ENCODE peak calls at places on chromosome 12, in four cellular contexts. I is HepG2, K is WTC11, F is K562. D is an unnamed sample.

GRCh38 chr12:1629338-1630080 is 478 bp downstream of the WNT5B start:
- DNase-seq in I (peak), K (peak), F (no peak), D (no peak)

GRCh38 chr12:115108129-115109100 is 424.4 kb upstream of the TBX3 start:
- DNase-seq in I (no peak), K (no peak), F (no peak), D (no peak)

GRCh38 chr12:65606008-65606766 is 218.1 kb upstream of the HMGA2 start:
- DNase-seq in I (no peak), K (no peak), F (peak), D (no peak)

GRCh38 chr12:113912761-113913295 is 53.3 kb downstream of the RBM19 start:
- DNase-seq in I (peak), K (peak), F (peak), D (peak)

GRCh38 chr12:56565510-56566101 is 44.0 kb downstream of the RBMS2 start:
- DNase-seq in I (peak), K (peak), F (peak), D (peak)

GRCh38 chr12:59820594-59821011 is 224.8 kb downstream of the SLC16A7 start:
- DNase-seq in I (no peak), K (no peak), F (no peak), D (no peak)

GRCh38 chr12:121467638-121468403 is 67.9 kb downstream of the RNF34 start:
- DNase-seq in I (no peak), K (peak), F (no peak), D (peak)

GRCh38 chr12:62305778-62306177 is 45.6 kb downstream of the USP15 start:
- DNase-seq in I (no peak), K (no peak), F (no peak), D (no peak)

GRCh38 chr12:54052745-54053624 is 650 bp upstream of the HOXC4 start:
- DNase-seq in I (no peak), K (peak), F (no peak), D (no peak)

GRCh38 chr12:57583008-57583831 is 7.8 kb upstream of the PIP4K2C start:
- DNase-seq in I (peak), K (peak), F (peak), D (peak)

GRCh38 chr12:53287741-53288216 is 7.6 kb upstream of the PFDN5 start:
- DNase-seq in I (peak), K (peak), F (peak), D (peak)

GRCh38 chr12:50600364-50600763 is 95.6 kb downstream of the DIP2B start:
- DNase-seq in I (no peak), K (no peak), F (no peak), D (no peak)

GRCh38 chr12:128754275-128754674 is 69.5 kb downstream of the SLC15A4 start:
- DNase-seq in I (no peak), K (no peak), F (no peak), D (no peak)

GRCh38 chr12:78192979-78193378 is 362.3 kb downstream of the NAV3 start:
- DNase-seq in I (no peak), K (no peak), F (no peak), D (no peak)

GRCh38 chr12:11664101-11664500 is 14.6 kb downstream of the ETV6 start:
- DNase-seq in I (no peak), K (no peak), F (no peak), D (no peak)

GRCh38 chr12:126493366-126494108 is 1428.3 kb downstream of the AACS start:
- DNase-seq in I (no peak), K (no peak), F (no peak), D (no peak)

GRCh38 chr12:18859400-18859799 is 121.5 kb downstream of the CAPZA3 start:
- DNase-seq in I (no peak), K (no peak), F (no peak), D (no peak)

GRCh38 chr12:70260610-70261009 is 17.4 kb downstream of the CNOT2 start:
- DNase-seq in I (no peak), K (no peak), F (no peak), D (no peak)

GRCh38 chr12:645563-646071 is 17.6 kb downstream of the NINJ2 start:
- DNase-seq in I (peak), K (no peak), F (no peak), D (peak)

GRCh38 chr12:95014554-95014953 is 11.1 kb upstream of the NDUFA12 start:
- DNase-seq in I (no peak), K (no peak), F (no peak), D (no peak)

GRCh38 chr12:47079894-47080724 is at the start of gene AMIGO2:
- DNase-seq in I (no peak), K (peak), F (peak), D (peak)

GRCh38 chr12:53791735-53792326 is 40.1 kb upstream of the CISTR start:
- DNase-seq in I (no peak), K (peak), F (peak), D (no peak)

GRCh38 chr12:79400481-79400880 is 290.3 kb downstream of the PAWR start:
- DNase-seq in I (no peak), K (no peak), F (no peak), D (no peak)

GRCh38 chr12:6212086-6212485 is 11.9 kb downstream of the CD9 start:
- DNase-seq in I (no peak), K (no peak), F (no peak), D (no peak)

GRCh38 chr12:94263011-94263786 is 114.8 kb downstream of the PLXNC1 start:
- DNase-seq in I (no peak), K (no peak), F (no peak), D (no peak)

GRCh38 chr12:25817166-25817565 is 141.3 kb upstream of the RASSF8 start:
- DNase-seq in I (no peak), K (no peak), F (no peak), D (no peak)

GRCh38 chr12:65529771-65530435 is 251.4 kb downstream of the MSRB3 start:
- DNase-seq in I (no peak), K (no peak), F (no peak), D (no peak)

GRCh38 chr12:52389313-52390207 is 4.1 kb upstream of the KRT84 start:
- DNase-seq in I (no peak), K (no peak), F (no peak), D (no peak)

GRCh38 chr12:14284189-14284722 is 81.2 kb upstream of the ATF7IP start:
- DNase-seq in I (no peak), K (no peak), F (peak), D (no peak)

GRCh38 chr12:123027726-123028445 is 47.4 kb downstream of the ARL6IP4 start:
- DNase-seq in I (no peak), K (no peak), F (no peak), D (no peak)

GRCh38 chr12:22289250-22289649 is 45.3 kb downstream of the ST8SIA1 start:
- DNase-seq in I (no peak), K (no peak), F (no peak), D (no peak)

GRCh38 chr12:3122841-3123678 is 45.9 kb downstream of the TSPAN9 start:
- DNase-seq in I (no peak), K (peak), F (no peak), D (no peak)

GRCh38 chr12:31900271-31900670 is 58.9 kb upstream of the RESF1 start:
- DNase-seq in I (no peak), K (no peak), F (no peak), D (no peak)

GRCh38 chr12:31895449-31896150 is 63.6 kb upstream of the RESF1 start:
- DNase-seq in I (no peak), K (no peak), F (no peak), D (no peak)

GRCh38 chr12:31899136-31899535 is 60.1 kb upstream of the RESF1 start:
- DNase-seq in I (no peak), K (no peak), F (no peak), D (no peak)

GRCh38 chr12:31896514-31897039 is 62.6 kb upstream of the RESF1 start:
- DNase-seq in I (no peak), K (no peak), F (peak), D (no peak)

DNA sequence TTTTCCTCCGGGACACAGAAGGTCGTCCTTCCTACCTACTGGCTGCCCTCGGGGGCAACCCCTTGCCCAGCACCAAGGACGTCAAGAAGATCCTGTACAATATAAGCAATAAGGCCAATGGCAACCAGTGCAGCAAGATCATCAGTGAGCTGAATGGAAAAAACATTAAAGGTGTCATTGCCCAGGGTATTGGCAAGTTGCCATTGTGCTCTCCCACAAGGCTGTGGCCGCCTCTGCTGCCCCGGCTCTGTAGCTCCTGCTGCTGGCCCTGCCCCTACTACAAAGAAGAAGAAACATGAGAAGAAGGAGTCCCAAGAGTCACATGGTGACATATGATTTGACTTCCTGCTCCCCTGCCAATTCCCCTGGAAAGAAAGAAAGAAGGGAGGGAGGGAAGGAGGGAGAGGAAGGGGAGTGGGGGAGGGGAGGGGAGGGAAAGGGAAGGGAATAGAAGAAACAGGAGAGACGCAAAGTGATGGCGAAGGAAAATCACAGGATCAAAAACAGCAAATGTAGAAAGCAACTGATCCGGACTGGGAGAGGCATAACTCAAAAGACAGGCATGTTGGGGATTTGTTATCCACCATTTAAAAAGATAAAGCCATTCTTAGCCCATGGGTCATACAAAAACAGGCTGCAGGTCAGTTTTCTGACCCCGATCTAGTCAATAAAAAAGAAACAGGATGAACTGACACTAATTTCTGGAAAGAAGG is 61.3 kb upstream of the RESF1 start:
- DNase-seq in I (no peak), K (peak), F (no peak), D (peak)
- TF ChIP-seq HMGXB4 in I (no peak), K (no peak), F (no peak), D (no peak)

GRCh38 chr12:96136129-96136528 is 58.0 kb upstream of the ELK3 start:
- DNase-seq in I (no peak), K (no peak), F (no peak), D (no peak)

GRCh38 chr12:96134200-96134599 is 60.0 kb upstream of the ELK3 start:
- DNase-seq in I (no peak), K (no peak), F (no peak), D (no peak)

GRCh38 chr12:96130396-96131059 is 63.6 kb upstream of the ELK3 start:
- DNase-seq in I (no peak), K (no peak), F (no peak), D (no peak)

GRCh38 chr12:96132819-96133218 is 61.4 kb upstream of the ELK3 start:
- DNase-seq in I (peak), K (no peak), F (peak), D (no peak)

GRCh38 chr12:96131230-96131788 is 62.9 kb upstream of the ELK3 start:
- DNase-seq in I (no peak), K (no peak), F (no peak), D (no peak)
- TF ChIP-seq HMGXB4 in I (no peak), K (no peak), F (no peak), D (no peak)

GRCh38 chr12:132146098-132146497 is 1.8 kb downstream of the NOC4L start:
- DNase-seq in I (no peak), K (no peak), F (no peak), D (no peak)
- TF ChIP-seq HMGXB4 in I (no peak), K (no peak), F (no peak), D (no peak)

GRCh38 chr12:89349814-89350213 is 2.5 kb downstream of the DUSP6 start:
- DNase-seq in I (no peak), K (peak), F (no peak), D (no peak)
- TF ChIP-seq HMGXB4 in I (no peak), K (no peak), F (no peak), D (no peak)